ENCODE peak calls at places on chromosomes 11 and 22, in four cellular contexts. D is GDM1, W is GM23248, T is upper lobe of right lung. Z is an unnamed sample.

GRCh38 chr11:69662021-69662698 is 13.0 kb downstream of the LTO1 start:
- DNase-seq in W (peak), D (no peak), T (peak), Z (no peak)

GRCh38 chr11:21654091-21654490 is 538.8 kb upstream of the ANO5 start:
- DNase-seq in T (no peak), D (no peak), W (no peak), Z (no peak)

GRCh38 chr11:45332486-45332934 is 46.4 kb upstream of the SYT13 start:
- DNase-seq in T (no peak), W (peak), D (peak), Z (peak)

GRCh38 chr11:72228229-72228843 is 3.8 kb downstream of the INPPL1 start:
- DNase-seq in T (peak), W (peak), D (no peak), Z (no peak)

GRCh38 chr11:127898422-127899365 is 688.7 kb downstream of the ETS1 start:
- DNase-seq in T (no peak), D (no peak), W (no peak), Z (no peak)

GRCh38 chr11:44928144-44928543 is 22.5 kb downstream of the TP53I11 start:
- DNase-seq in W (no peak), D (no peak), T (no peak), Z (no peak)

GRCh38 chr11:34600339-34601084 is 20.4 kb upstream of the EHF start:
- DNase-seq in T (peak), W (no peak), D (no peak), Z (no peak)

GRCh38 chr22:27223317-27224177 is 566.2 kb downstream of the MIAT start:
- DNase-seq in T (no peak), D (no peak), W (peak), Z (no peak)

GRCh38 chr22:24494535-24495364 is at the start of gene UPB1:
- DNase-seq in W (no peak), T (peak), D (no peak), Z (no peak)

GRCh38 chr22:44847892-44848291 is 95.5 kb downstream of the ARHGAP8 start:
- DNase-seq in D (no peak), W (no peak), T (no peak), Z (no peak)

GRCh38 chr22:19970479-19971275 is 29.1 kb upstream of the TXNRD2 start:
- DNase-seq in W (peak), D (peak), T (peak), Z (peak)

GRCh38 chr11:46917109-46918086 is 952 bp downstream of the LRP4 start:
- DNase-seq in W (peak), T (no peak), D (no peak), Z (no peak)

GRCh38 chr11:85762226-85762625 is 48.7 kb downstream of the SYTL2 start:
- DNase-seq in D (no peak), W (peak), T (no peak), Z (no peak)

GRCh38 chr11:118618115-118618990 is 10.9 kb downstream of the PHLDB1 start:
- DNase-seq in W (peak), T (peak), D (no peak), Z (peak)

GRCh38 chr22:31187627-31188026 is 24.5 kb upstream of the LIMK2 start:
- DNase-seq in T (no peak), D (no peak), W (no peak), Z (no peak)